ENCODE peak calls at places on chromosomes 12 and 14, in nine cellular contexts. Q, F, A, W, R, Y, S, T and H are unnamed samples.

GRCh38 chr14:70642313-70643235 is 858 bp downstream of the TTC9 start:
- DNase-seq in Q (peak; percentile 18), F (peak; percentile 1), A (no peak), W (no peak), R (no peak), Y (peak; percentile 79), S (no peak), T (peak; percentile 42), H (peak; percentile 47)

GRCh38 chr12:107385518-107385917 is 292.2 kb upstream of the CRY1 start:
- DNase-seq in Q (no peak), F (no peak), A (no peak), W (no peak), R (no peak), Y (no peak), S (peak; percentile 87), T (no peak), H (no peak)

GRCh38 chr12:1836854-1837411 is 16.6 kb downstream of the LRTM2 start:
- DNase-seq in Q (peak; percentile 4), F (no peak), A (no peak), W (no peak), R (no peak), Y (peak; percentile 69), S (no peak), T (peak; percentile 29), H (no peak)

GRCh38 chr12:2256915-2257314 is 204.1 kb downstream of the CACNA1C start:
- DNase-seq in Q (no peak), F (no peak), A (no peak), W (no peak), R (no peak), Y (no peak), S (no peak), T (peak; percentile 29), H (no peak)

GRCh38 chr12:49838973-49839633 is 3.8 kb downstream of the BCDIN3D start:
- DNase-seq in Q (no peak), F (peak; percentile 67), A (peak; percentile 36), W (no peak), R (no peak), Y (no peak), S (peak; percentile 40), T (peak; percentile 67), H (peak; percentile 60)

GRCh38 chr12:4943067-4943937 is 33.6 kb downstream of the KCNA1 start:
- DNase-seq in Q (no peak), F (no peak), A (no peak), W (no peak), R (no peak), Y (no peak), S (no peak), T (no peak), H (no peak)

GRCh38 chr14:73463411-73463810 is 5.1 kb upstream of the NUMB start:
- DNase-seq in Q (peak; percentile 47), F (peak; percentile 86), A (peak; percentile 75), W (no peak), R (no peak), Y (peak; percentile 83), S (peak; percentile 99), T (peak; percentile 68), H (peak; percentile 41)

GRCh38 chr12:97308576-97309198 is 153.9 kb upstream of the RMST start:
- DNase-seq in Q (no peak), F (peak; percentile 77), A (peak; percentile 23), W (no peak), R (no peak), Y (no peak), S (peak; percentile 26), T (peak; percentile 52), H (peak; percentile 58)

GRCh38 chr12:110637869-110638441 is 24.0 kb downstream of the TCTN1 start:
- DNase-seq in Q (peak; percentile 46), F (no peak), A (no peak), W (no peak), R (no peak), Y (no peak), S (no peak), T (no peak), H (no peak)

GRCh38 chr12:93860659-93861373 is 183.6 kb downstream of the CRADD start:
- DNase-seq in Q (no peak), F (no peak), A (no peak), W (no peak), R (no peak), Y (no peak), S (peak; percentile 41), T (no peak), H (no peak)

GRCh38 chr12:49296836-49297694 is 2.1 kb downstream of the PRPH start:
- DNase-seq in Q (no peak), F (no peak), A (peak; percentile 62), W (no peak), R (peak; percentile 72), Y (peak; percentile 84), S (peak; percentile 55), T (no peak), H (peak; percentile 59)

DNA sequence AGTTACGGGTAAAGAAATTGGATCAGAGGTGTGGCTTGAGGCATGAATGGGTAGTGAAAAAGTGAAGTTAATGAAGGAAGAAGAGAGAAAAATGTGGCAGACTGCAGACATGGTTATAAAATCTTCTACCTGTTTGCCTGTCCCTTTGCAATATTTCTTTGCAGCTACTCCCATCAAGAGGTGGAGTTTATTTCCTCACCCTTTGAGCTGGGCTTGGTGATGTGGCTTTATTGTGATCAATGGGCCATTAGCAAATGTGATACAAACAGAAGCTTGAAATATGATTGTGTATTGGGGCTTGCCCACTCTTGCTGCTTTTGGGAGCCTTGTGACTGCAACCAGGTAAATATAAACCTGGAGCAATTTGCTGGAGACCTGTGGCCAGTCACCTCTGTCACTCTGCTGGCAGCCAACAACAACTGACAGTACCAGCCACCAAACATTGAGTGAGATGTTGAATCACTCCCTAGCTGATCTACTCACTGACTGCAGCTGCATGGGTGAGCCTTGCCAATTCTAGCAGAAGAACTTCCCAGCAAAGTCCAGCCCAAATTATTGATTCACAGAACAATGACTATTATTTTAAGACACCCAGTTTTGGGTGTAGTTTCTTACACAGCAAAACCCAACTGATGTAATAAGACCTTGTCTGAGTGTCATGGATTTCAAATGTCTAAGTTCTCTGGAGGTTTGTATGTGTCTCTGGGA is 151.0 kb upstream of the ATP2B1 start:
- DNase-seq in Q (no peak), F (no peak), A (no peak), W (no peak), R (no peak), Y (no peak), S (peak; percentile 17), T (no peak), H (no peak)
- H3K27ac ChIP-seq in Q (no peak overlapping the region), F (no peak overlapping the region), A (no peak overlapping the region), W (no peak overlapping the region), R (no peak overlapping the region), Y (no peak overlapping the region), S (no peak overlapping the region), T (no peak overlapping the region), H (no peak overlapping the region)

DNA sequence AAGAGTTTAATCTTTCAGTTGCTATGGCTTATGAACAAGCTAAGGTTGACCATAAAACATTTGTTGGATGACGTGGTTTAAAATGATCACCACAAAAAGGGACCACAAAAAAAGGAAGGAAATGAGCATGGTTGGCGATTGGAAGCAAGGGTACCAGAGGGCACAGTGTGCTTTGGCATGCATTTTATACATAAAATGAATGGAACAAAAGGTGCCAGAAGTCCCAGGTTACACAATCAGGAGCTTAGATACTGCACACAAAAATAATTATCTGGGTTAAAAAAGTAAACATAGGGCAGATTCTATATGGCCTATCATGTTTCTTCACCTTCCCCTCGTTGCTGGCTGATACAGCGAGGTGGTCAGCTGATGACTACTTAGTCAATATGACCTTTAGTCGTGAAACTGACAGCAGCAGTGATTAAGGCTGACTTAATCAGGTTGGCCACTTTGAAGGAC is 50.7 kb downstream of the ZC3H14 start:
- DNase-seq in Q (no peak), F (peak; percentile 81), A (peak; percentile 82), W (no peak), R (no peak), Y (no peak), S (peak; percentile 88), T (no peak), H (peak; percentile 70)
- H3K36me3 ChIP-seq in Q (peaks cover 11% of the 10 kb centered on the region), F (peaks cover 15% of the 10 kb centered on the region), A (peaks cover 13% of the 10 kb centered on the region), W (no peaks in the 10 kb centered on the region), R (peaks cover 4% of the 10 kb centered on the region), Y (peaks cover 5% of the 10 kb centered on the region), S (peaks cover 28% of the 10 kb centered on the region), T (peaks cover 52% of the 10 kb centered on the region), H (peaks cover 6% of the 10 kb centered on the region)

GRCh38 chr14:29927596-29928341 is at the start of gene PRKD1:
- DNase-seq in Q (peak; percentile 67), F (peak; percentile 4), A (peak; percentile 66), W (peak; percentile 62), R (peak; percentile 48), Y (peak; percentile 88), S (peak; percentile 37), T (peak; percentile 78), H (peak; percentile 85)

GRCh38 chr14:29926701-29927595 is 699 bp downstream of the PRKD1 start:
- DNase-seq in Q (peak; percentile 56), F (peak; percentile 65), A (peak; percentile 72), W (peak; percentile 55), R (peak; percentile 27), Y (peak; percentile 85), S (peak; percentile 50), T (peak; percentile 24), H (peak; percentile 79)

GRCh38 chr14:29928342-29928640 is 644 bp upstream of the PRKD1 start:
- DNase-seq in Q (no peak), F (no peak), A (no peak), W (no peak), R (no peak), Y (no peak), S (no peak), T (peak; percentile 35), H (no peak)

GRCh38 chr14:29926228-29926627 is 1.4 kb downstream of the PRKD1 start:
- DNase-seq in Q (no peak), F (peak; percentile 3), A (no peak), W (no peak), R (no peak), Y (no peak), S (no peak), T (no peak), H (no peak)

GRCh38 chr14:29930283-29930682 is 2.6 kb upstream of the PRKD1 start:
- DNase-seq in Q (no peak), F (peak; percentile 7), A (no peak), W (no peak), R (no peak), Y (no peak), S (no peak), T (peak; percentile 90), H (no peak)
- H3K27ac ChIP-seq in Q (no peak overlapping the region), F (no peak overlapping the region), A (no peak overlapping the region), W (no peak overlapping the region), R (no peak overlapping the region), Y (no peak overlapping the region), S (no peak overlapping the region), T (peak overlapping the region; percentile 74), H (peak overlapping the region; percentile 24)

GRCh38 chr12:111873113-111873512 is 31.1 kb downstream of the MAPKAPK5 start:
- DNase-seq in Q (no peak), F (no peak), A (no peak), W (no peak), R (no peak), Y (no peak), S (no peak), T (no peak), H (no peak)

GRCh38 chr12:111870216-111870615 is 28.2 kb downstream of the MAPKAPK5 start:
- DNase-seq in Q (no peak), F (no peak), A (no peak), W (no peak), R (no peak), Y (no peak), S (no peak), T (no peak), H (no peak)

GRCh38 chr12:111864935-111865334 is 22.9 kb downstream of the MAPKAPK5 start:
- DNase-seq in Q (no peak), F (no peak), A (no peak), W (no peak), R (no peak), Y (no peak), S (no peak), T (no peak), H (no peak)

GRCh38 chr12:111867531-111867930 is 25.5 kb downstream of the MAPKAPK5 start:
- DNase-seq in Q (no peak), F (no peak), A (no peak), W (no peak), R (no peak), Y (no peak), S (no peak), T (no peak), H (no peak)

GRCh38 chr12:111868676-111869588 is 26.9 kb downstream of the MAPKAPK5 start:
- DNase-seq in Q (no peak), F (no peak), A (no peak), W (no peak), R (no peak), Y (no peak), S (no peak), T (no peak), H (no peak)
- H3K36me3 ChIP-seq in Q (peaks cover 18% of the 10 kb centered on the region), F (peaks cover 25% of the 10 kb centered on the region), A (peaks cover 33% of the 10 kb centered on the region), W (no peaks in the 10 kb centered on the region), R (no peaks in the 10 kb centered on the region), Y (no peaks in the 10 kb centered on the region), S (peaks cover 27% of the 10 kb centered on the region), T (peaks cover 69% of the 10 kb centered on the region), H (no peaks in the 10 kb centered on the region)